ENCODE peak calls at places on chromosomes 11 and 22, in four cellular contexts. R is ELF-1, Y is NCI-H1092, S is choroid plexus epithelial cell. D is an unnamed sample.

GRCh38 chr11:11966826-11967668 is 41.4 kb downstream of the DKK3 start:
- DNase-seq in S (peak), R (peak), Y (peak), D (no peak)

GRCh38 chr22:22578702-22579424 is 19.8 kb upstream of the PRAME start:
- DNase-seq in S (peak), Y (no peak), R (no peak), D (no peak)

GRCh38 chr22:29510542-29510941 is 30.5 kb downstream of the NEFH start:
- DNase-seq in S (no peak), Y (no peak), R (no peak), D (no peak)

GRCh38 chr11:45180158-45180887 is 33.9 kb downstream of the PRDM11 start:
- DNase-seq in R (peak), S (peak), Y (peak), D (peak)

GRCh38 chr22:38220163-38220562 is 18.4 kb downstream of the MAFF start:
- DNase-seq in R (no peak), S (no peak), Y (no peak), D (no peak)

GRCh38 chr22:19943665-19944026 is 2.0 kb upstream of the TXNRD2 start:
- DNase-seq in S (peak), Y (no peak), R (peak), D (no peak)

GRCh38 chr11:2419638-2420501 is 19.3 kb downstream of the TSSC4 start:
- DNase-seq in R (peak), Y (peak), S (peak), D (peak)

GRCh38 chr11:118930152-118930712 is 4.5 kb upstream of the BCL9L start:
- DNase-seq in S (peak), Y (peak), R (peak), D (no peak)

GRCh38 chr11:66929753-66930152 is 28.4 kb downstream of the PC start:
- DNase-seq in Y (no peak), S (no peak), R (no peak), D (no peak)